ENCODE peak calls at places on chromosomes 3 and 15, in four cellular contexts. O is tibial nerve, M is fibroblast of the aortic adventitia, J is spleen. C is an unnamed sample.

GRCh38 chr3:63960048-63960711 is 48.0 kb upstream of the SCAANT1 start:
- DNase-seq in J (peak), M (peak), O (no peak), C (peak)

GRCh38 chr3:165339753-165340152 is 143.6 kb upstream of the SLITRK3 start:
- DNase-seq in J (no peak), O (no peak), M (peak), C (peak)

GRCh38 chr15:39706252-39706651 is 76.4 kb downstream of the FSIP1 start:
- DNase-seq in J (no peak), O (no peak), M (no peak), C (no peak)

GRCh38 chr3:188076176-188076575 is 77.8 kb upstream of the LPP start:
- DNase-seq in M (no peak), O (peak), J (no peak), C (no peak)

GRCh38 chr15:74845208-74845568 is 2.2 kb upstream of the ULK3 start:
- DNase-seq in J (peak), O (no peak), M (no peak), C (no peak)

GRCh38 chr15:85639752-85640381 is 154.9 kb downstream of the KLHL25 start:
- DNase-seq in O (no peak), J (no peak), M (peak), C (peak)

GRCh38 chr15:38517312-38517711 is 47.3 kb downstream of the RASGRP1 start:
- DNase-seq in M (peak), J (no peak), O (no peak), C (no peak)

GRCh38 chr15:23416349-23417276 is 30.4 kb downstream of the GOLGA6L2 start:
- DNase-seq in J (peak), O (no peak), M (no peak), C (no peak)

GRCh38 chr3:14077310-14077709 is 47.4 kb downstream of the CHCHD4 start:
- DNase-seq in J (no peak), O (no peak), M (no peak), C (no peak)

GRCh38 chr3:188294113-188294512 is 140.2 kb downstream of the LPP start:
- DNase-seq in O (no peak), M (peak), J (no peak), C (peak)

DNA sequence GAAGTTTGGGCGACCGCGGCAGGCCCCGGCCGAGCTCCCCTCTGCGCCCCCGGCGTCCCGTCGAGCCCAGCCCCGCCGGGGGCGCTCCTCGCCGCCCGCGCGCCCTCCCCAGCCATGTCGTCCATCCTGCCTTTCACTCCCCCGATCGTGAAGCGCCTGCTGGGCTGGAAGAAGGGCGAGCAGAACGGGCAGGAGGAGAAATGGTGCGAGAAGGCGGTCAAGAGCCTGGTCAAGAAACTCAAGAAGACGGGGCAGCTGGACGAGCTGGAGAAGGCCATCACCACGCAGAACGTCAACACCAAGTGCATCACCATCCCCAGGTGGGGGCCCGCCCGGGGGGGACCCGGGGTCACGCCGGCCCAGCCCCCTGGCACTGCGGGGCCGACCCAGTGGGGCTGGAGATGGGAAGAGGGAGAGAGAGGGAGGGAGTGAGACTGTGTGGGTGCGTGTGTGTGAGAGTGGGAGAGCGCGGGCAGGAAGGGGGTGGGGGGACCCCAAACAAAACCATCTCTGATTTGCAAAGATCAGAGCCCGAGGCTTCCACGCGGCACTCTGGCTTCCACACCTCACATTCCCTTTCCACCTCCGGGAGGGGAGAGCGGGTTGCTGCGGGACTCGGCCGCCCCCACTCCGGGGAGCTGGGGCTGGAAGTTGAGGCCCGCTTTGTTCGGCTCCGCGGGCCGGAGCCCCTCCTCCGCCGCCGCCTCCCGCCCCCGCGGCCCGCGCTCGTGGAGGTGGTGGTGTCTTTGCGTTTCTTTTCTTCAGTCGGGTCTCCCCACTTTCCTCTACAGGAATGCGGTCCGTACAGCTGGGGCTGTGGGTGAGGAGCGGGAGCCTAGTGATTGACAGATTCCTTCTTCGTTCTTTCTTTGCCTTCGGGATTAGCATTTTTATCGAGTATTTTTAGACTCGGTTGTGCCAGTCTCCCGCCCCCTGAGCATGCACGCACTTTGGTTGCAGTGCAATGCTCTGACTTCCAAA is 929 bp downstream of the SMAD3 start:
- DNase-seq in M (no peak), J (peak), O (no peak), C (no peak)
- TF ChIP-seq CTCF in M (no peak), J (no peak), O (no peak), C (no peak)

GRCh38 chr15:89662893-89663673 is 7.8 kb upstream of the KIF7 start:
- DNase-seq in M (peak), O (peak), J (peak), C (peak)
- TF ChIP-seq CTCF in M (peak), O (no peak), J (no peak), C (no peak)

DNA sequence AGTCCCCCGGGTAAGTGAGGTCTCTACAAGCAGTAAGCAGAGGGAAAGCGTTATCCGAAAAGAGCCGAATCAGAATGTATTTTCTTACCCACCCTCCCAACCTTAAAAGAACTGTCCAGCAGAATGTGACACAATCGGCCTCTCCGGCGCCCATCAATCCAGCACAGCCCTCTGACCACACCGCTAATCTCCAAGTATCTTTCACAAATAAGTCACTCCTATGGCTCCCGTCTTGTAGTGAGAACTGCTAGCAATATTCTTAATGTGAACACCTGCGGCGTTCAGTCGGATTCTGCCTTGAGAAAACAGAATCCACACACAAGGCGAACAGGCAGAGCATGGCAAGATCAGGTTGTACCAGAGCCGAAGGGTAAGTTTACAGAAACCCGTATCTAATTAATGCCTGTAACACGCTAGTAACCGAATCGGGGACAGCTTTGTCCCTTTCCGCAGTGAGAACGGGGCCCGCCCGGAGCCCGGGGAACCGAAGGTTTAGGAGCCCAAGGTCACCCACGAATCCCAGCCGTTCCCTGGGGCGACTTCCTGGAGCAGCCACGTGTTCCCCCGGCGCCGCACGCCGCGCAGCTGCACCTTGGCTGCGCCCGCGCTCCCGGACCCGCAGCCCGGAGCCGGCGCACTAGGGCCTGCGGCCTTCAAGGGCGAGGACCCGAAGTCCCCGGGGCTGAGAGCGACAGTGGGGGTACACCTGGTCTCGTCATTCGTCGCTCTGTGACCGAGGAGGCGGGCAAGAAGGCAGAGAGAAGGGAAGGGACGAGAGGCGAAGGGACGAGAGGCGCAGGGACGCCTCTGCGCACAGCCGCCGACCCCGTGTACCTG is 675 bp downstream of the TFRC start:
- DNase-seq in J (peak), M (peak), O (no peak), C (peak)
- TF ChIP-seq CTCF in J (no peak), M (no peak), O (no peak), C (no peak)

GRCh38 chr3:42898896-42899675 is 6.9 kb upstream of the ZNF662 start:
- DNase-seq in M (no peak), O (no peak), J (no peak), C (no peak)
- TF ChIP-seq CTCF in M (peak), O (no peak), J (no peak), C (no peak)

DNA sequence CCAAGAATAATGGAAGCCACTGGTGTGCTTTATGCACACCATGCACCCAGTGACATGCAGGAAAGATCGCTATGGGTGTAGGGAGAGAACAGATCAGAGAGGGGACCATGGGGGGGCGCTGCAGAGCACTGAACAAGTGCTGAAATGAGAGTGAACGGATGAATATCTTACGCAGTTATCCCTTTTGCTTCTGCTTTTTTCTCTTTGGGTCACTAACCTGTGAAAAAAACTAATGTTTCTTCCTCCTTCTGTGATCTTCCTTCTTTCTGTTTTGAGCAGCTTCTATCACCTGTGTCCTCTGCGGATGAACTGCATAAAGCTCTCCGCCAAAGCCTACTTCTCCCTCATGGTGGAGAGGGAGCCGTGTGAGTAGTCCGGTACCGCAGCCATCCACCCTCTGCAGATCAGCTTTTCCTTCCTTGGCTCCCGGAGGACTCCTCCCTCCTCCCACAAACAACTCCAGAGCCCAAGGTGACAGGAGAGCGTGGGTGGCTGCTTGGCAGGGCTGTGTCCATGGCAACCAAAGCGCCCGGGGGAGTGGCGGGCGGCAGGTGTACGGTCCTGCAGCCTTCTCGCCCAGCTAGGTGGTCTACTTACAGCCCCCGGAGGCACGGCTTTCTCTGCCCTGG is 106.2 kb downstream of the DGKG start:
- DNase-seq in M (no peak), J (peak), O (no peak), C (peak)
- TF ChIP-seq CTCF in M (no peak), J (peak), O (peak), C (peak)

DNA sequence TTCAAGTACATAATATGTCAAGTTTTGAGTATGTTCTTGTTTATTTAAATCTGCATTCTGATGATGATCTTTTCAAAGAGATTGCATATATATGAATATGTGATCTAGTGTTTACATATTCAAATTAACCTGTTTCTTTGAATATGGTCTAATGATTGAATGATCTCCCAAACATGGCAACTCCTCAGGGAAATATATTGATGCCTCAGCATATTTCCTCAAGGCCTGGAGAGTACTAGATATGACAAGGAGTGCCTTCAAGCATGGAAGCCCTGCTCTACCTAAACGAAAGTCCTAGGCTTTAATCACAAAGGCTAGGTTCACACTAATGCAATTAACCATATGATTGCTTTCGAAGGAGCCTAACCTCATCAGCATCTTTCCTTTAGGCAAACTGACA is 532.8 kb downstream of the ZIC1 start:
- DNase-seq in M (no peak), O (no peak), J (no peak), C (no peak)
- TF ChIP-seq CTCF in M (no peak), O (no peak), J (no peak), C (no peak)

DNA sequence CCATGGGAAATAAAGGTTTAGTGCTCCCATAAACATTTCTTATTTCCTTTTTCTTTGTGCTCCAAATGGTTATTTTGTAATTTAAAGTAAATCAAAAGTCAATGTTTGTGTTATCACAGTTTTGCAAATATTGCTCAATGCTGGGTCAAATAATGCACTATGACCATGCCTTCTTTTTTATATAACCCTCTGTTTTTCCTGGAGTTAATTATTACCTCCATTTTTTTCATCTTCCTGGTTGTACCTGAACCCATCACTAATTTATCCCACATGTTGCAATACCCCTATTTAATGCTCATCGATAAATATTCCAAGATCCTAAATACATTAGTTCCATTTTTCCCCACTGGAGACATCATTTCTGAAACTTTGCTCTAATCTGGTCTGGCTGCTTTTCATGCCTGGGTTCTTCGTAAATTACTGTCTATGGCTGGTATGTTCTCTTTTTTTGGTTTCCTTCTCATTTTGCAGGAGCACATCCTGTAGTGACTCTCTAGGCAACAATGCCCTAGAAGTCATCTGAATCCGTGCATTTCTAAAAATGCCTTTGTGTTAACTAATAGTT is 66.4 kb downstream of the OXNAD1 start:
- DNase-seq in J (no peak), M (no peak), O (no peak), C (no peak)
- TF ChIP-seq CTCF in J (no peak), M (no peak), O (no peak), C (no peak)

GRCh38 chr15:64836023-64836536 is 5.6 kb upstream of the PLEKHO2 start:
- DNase-seq in J (no peak), M (no peak), O (no peak), C (no peak)
- TF ChIP-seq CTCF in J (no peak), M (no peak), O (no peak), C (no peak)

GRCh38 chr15:41424809-41425208 is 7.9 kb downstream of the RTF1 start:
- DNase-seq in M (no peak), O (no peak), J (no peak), C (no peak)
- TF ChIP-seq CTCF in M (no peak), O (no peak), J (no peak), C (no peak)

GRCh38 chr3:134911611-134912604 is 116.8 kb downstream of the EPHB1 start:
- DNase-seq in J (peak), M (no peak), O (no peak), C (no peak)
- TF ChIP-seq CTCF in J (no peak), M (no peak), O (no peak), C (no peak)

C was measured in MCF 10A.